ENCODE peak calls at places on chromosomes 13 and 19, in six cellular contexts. J is uterus, M is right lobe of liver, O is HepG2, L is testis, Y is IMR-90. F is an unnamed sample.

GRCh38 chr13:28120317-28120716 is 18.0 kb upstream of the PAN3 start:
- DNase-seq in J (no peak), M (no peak), O (no peak), L (no peak), Y (no peak), F (no peak)

GRCh38 chr19:38452430-38453366 is 19.2 kb downstream of the RYR1 start:
- DNase-seq in J (no peak), M (no peak), O (no peak), L (peak; percentile 91), Y (no peak), F (no peak)

GRCh38 chr13:42137856-42138537 is 89.5 kb downstream of the DGKH start:
- DNase-seq in J (no peak), M (no peak), O (no peak), L (no peak), Y (peak; percentile 71), F (no peak)

GRCh38 chr19:53549354-53549753 is 11.4 kb downstream of the ZNF331 start:
- DNase-seq in J (no peak), M (no peak), O (no peak), L (no peak), Y (peak; percentile 68), F (no peak)

GRCh38 chr13:60990032-60990733 is 425.5 kb downstream of the PCDH20 start:
- DNase-seq in J (no peak), M (no peak), O (peak; percentile 12), L (no peak), Y (no peak), F (no peak)

GRCh38 chr13:66831317-66831716 is 398.8 kb downstream of the PCDH9 start:
- DNase-seq in J (no peak), M (no peak), O (no peak), L (no peak), Y (no peak), F (no peak)

GRCh38 chr13:108915095-108915633 is 285.8 kb downstream of the MYO16 start:
- DNase-seq in J (no peak), M (no peak), O (peak; percentile 24), L (peak; percentile 42), Y (peak; percentile 50), F (no peak)

GRCh38 chr13:50993908-50994307 is 84.3 kb downstream of the RNASEH2B start:
- DNase-seq in J (peak; percentile 76), M (no peak), O (no peak), L (no peak), Y (no peak), F (no peak)

GRCh38 chr13:42592915-42593718 is 19.2 kb downstream of the TNFSF11 start:
- DNase-seq in J (no peak), M (no peak), O (no peak), L (no peak), Y (no peak), F (no peak)

GRCh38 chr13:32134991-32135390 is 103.4 kb downstream of the FRY start:
- DNase-seq in J (no peak), M (no peak), O (no peak), L (no peak), Y (no peak), F (no peak)

GRCh38 chr13:58528351-58528750 is 896.8 kb downstream of the PCDH17 start:
- DNase-seq in J (no peak), M (no peak), O (no peak), L (no peak), Y (no peak), F (no peak)

GRCh38 chr19:30878456-30878855 is 470.8 kb downstream of the TSHZ3 start:
- DNase-seq in J (no peak), M (no peak), O (no peak), L (no peak), Y (no peak), F (no peak)

GRCh38 chr13:44903596-44903995 is 85.7 kb downstream of the NUFIP1 start:
- DNase-seq in J (peak; percentile 86), M (no peak), O (no peak), L (peak; percentile 85), Y (peak; percentile 84), F (peak; percentile 74)

GRCh38 chr19:18951721-18952281 is 10.8 kb upstream of the HOMER3 start:
- DNase-seq in J (no peak), M (no peak), O (no peak), L (no peak), Y (no peak), F (no peak)

GRCh38 chr13:80157261-80157942 is 183.5 kb downstream of the SPRY2 start:
- DNase-seq in J (no peak), M (no peak), O (no peak), L (no peak), Y (peak; percentile 35), F (no peak)

GRCh38 chr13:111385182-111385857 is 64.9 kb downstream of the TEX29 start:
- DNase-seq in J (no peak), M (no peak), O (no peak), L (no peak), Y (no peak), F (peak; percentile 6)

GRCh38 chr13:93547886-93548285 is 321.3 kb downstream of the GPC6 start:
- DNase-seq in J (no peak), M (no peak), O (no peak), L (no peak), Y (no peak), F (no peak)

GRCh38 chr13:24668955-24669354 is 11.3 kb upstream of the ATP12A start:
- DNase-seq in J (no peak), M (no peak), O (no peak), L (no peak), Y (no peak), F (no peak)

GRCh38 chr19:13985771-13986347 is 20.3 kb downstream of the RFX1 start:
- DNase-seq in J (no peak), M (no peak), O (no peak), L (no peak), Y (no peak), F (no peak)

GRCh38 chr19:41705393-41706174 is 2.8 kb upstream of the CEACAM5 start:
- DNase-seq in J (no peak), M (no peak), O (no peak), L (peak; percentile 21), Y (no peak), F (no peak)

GRCh38 chr13:26589754-26590153 is 32.3 kb downstream of the WASF3 start:
- DNase-seq in J (no peak), M (peak; percentile 25), O (no peak), L (no peak), Y (peak; percentile 56), F (no peak)

GRCh38 chr13:113842336-113843062 is 21.4 kb downstream of the GAS6 start:
- DNase-seq in J (peak; percentile 13), M (no peak), O (no peak), L (no peak), Y (no peak), F (no peak)

GRCh38 chr19:23799321-23799720 is 40.6 kb upstream of the ZNF681 start:
- DNase-seq in J (no peak), M (no peak), O (no peak), L (no peak), Y (no peak), F (no peak)

GRCh38 chr13:48602296-48603040 is 51.3 kb upstream of the CYSLTR2 start:
- DNase-seq in J (no peak), M (no peak), O (no peak), L (no peak), Y (no peak), F (no peak)

GRCh38 chr13:21034602-21035190 is 26.7 kb downstream of the LATS2 start:
- DNase-seq in J (no peak), M (no peak), O (no peak), L (no peak), Y (no peak), F (peak; percentile 52)

GRCh38 chr13:26760835-26761582 is 423 bp upstream of the GPR12 start:
- DNase-seq in J (no peak), M (no peak), O (no peak), L (no peak), Y (no peak), F (no peak)

DNA sequence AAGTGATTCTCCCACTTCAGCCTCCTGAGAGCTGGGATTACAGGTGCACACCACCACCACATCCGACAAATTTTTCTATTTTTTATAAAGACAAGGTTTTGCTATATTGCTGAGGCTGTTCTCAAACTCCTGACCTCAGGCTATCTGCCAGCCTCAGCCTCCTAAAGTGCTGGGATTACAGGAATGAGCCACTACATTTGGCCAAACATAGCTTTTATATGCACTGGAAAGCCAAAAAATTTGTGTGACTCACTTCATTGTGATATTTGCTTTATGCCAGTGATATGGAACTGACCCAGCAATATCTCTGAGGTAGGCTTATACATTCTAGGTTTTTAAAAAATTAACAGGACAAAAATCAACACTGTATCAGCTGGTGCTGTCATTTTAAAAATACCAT is 26.8 kb upstream of the ACOD1 start:
- DNase-seq in J (no peak), M (no peak), O (no peak), L (no peak), Y (no peak), F (no peak)
- TF ChIP-seq POLR2A in J (no peak), M (no peak), O (no peak), L (no peak), Y (no peak), F (no peak)

DNA sequence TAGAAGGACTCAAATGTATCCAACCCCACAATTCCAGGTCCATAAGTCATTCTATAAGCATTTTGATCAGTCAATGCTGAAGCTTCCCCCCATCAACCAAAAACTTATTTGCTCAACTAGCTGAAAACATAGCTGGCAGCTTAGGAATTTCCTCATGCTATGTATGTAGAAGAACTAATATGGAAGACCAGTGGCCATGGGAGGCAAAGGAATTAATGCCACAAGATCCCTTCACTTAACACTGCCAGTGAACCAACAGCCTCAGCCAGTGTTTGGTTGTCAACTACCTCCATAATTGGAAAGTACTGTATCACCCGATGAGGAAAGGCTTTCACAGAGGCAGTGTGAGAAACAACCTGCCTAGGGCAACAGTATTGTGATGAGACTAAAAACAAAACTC is 105.4 kb downstream of the ZNF429 start:
- DNase-seq in J (no peak), M (no peak), O (no peak), L (no peak), Y (no peak), F (no peak)
- H3K4me1 ChIP-seq in J (no peaks in the 10 kb centered on the region), M (no peaks in the 10 kb centered on the region), O (no peaks in the 10 kb centered on the region), L (no peaks in the 10 kb centered on the region), Y (no peaks in the 10 kb centered on the region), F (no peaks in the 10 kb centered on the region)

GRCh38 chr13:49690990-49691886 is at the start of gene EBPL:
- DNase-seq in J (peak; percentile 95), M (peak; percentile 98), O (peak; percentile 86), L (peak; percentile 97), Y (peak; percentile 86), F (peak; percentile 96)
- TF ChIP-seq POLR2A in J (peak; percentile 31), M (peak; percentile 44), O (peak; percentile 80), L (no peak), Y (no peak), F (peak; percentile 23)

DNA sequence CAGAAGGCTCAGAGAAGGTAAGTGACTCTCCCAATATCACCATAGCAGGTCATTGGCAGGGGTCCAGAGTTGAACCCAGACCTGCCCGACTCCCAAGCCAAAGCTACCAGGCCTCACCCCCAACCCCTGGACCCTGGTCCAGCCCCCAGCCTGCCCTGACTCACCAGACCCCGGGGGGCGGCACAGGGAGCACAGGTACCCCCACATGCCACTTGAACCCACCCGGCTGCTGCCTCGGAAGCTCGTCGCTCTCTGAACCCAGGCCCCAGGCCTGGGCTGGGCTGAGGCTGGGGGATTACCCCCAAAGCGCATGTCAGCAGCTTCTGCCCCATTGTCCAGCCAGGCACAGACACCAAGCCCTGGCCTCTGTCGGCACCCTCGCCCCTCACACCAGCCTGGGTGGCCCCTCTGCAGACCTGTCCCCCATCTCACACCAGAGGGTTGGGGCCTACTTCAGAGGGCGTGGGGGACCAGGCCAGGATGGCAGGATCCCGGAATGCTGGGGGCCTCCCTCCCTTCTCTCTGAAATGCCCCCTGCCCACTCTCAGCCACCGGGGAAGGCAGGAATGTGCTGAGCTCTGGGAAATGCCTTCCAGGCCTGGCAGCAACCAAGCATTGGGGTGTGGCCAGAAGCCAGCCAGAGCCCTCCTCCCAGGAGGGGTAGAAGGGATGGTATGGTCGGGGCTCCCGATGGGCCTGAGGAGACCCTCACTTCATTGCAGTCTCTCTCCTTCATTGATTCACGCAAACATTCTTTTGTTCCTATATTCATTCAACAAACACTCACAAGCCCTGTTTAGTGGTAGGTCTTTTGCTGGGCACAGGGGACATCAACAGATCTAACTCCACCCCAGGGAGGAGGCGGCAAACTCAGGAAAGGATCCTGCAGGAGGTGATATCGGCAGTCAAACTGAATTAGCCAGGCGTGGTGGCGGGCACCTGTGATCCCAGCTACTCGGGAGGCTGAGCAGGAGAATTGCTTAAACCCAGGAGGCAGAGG is 1.7 kb upstream of the PRX start:
- DNase-seq in J (no peak), M (no peak), O (no peak), L (no peak), Y (no peak), F (no peak)
- H3K4me1 ChIP-seq in J (no peaks in the 10 kb centered on the region), M (no peaks in the 10 kb centered on the region), O (peaks cover 57% of the 10 kb centered on the region), L (peaks cover 15% of the 10 kb centered on the region), Y (peaks cover 7% of the 10 kb centered on the region), F (peaks cover 41% of the 10 kb centered on the region)

F was measured in heart left ventricle.